ENCODE peak calls at places on chromosomes 6 and 20, in nine cellular contexts. M, S, Z, K, U, B, E, J and G are unnamed samples.

GRCh38 chr6:11462742-11463414 is 74.7 kb upstream of the TMEM170B start:
- DNase-seq in U (no peak), K (no peak), E (peak), S (no peak), J (no peak), B (peak), M (no peak), Z (no peak), G (no peak)

GRCh38 chr20:24164360-24164759 is 175.8 kb upstream of the GGTLC1 start:
- DNase-seq in K (no peak), M (no peak), Z (no peak), J (no peak), S (peak), B (peak), E (peak), U (no peak), G (no peak)

GRCh38 chr6:167399599-167399998 is 74.7 kb downstream of the TTLL2 start:
- DNase-seq in B (no peak), K (no peak), S (no peak), Z (no peak), U (no peak), J (no peak), M (no peak), E (no peak), G (peak)

GRCh38 chr6:14211596-14211961 is 94.0 kb downstream of the CD83 start:
- DNase-seq in S (peak), K (peak), J (peak), E (peak), B (peak), Z (peak), U (peak), M (no peak), G (peak)

GRCh38 chr20:40422665-40423064 is 266.4 kb downstream of the MAFB start:
- DNase-seq in E (no peak), K (no peak), J (no peak), S (no peak), M (no peak), Z (no peak), B (no peak), U (no peak), G (no peak)

GRCh38 chr6:124073021-124073420 is 269.4 kb downstream of the NKAIN2 start:
- DNase-seq in E (no peak), Z (no peak), K (no peak), J (no peak), B (no peak), U (no peak), S (peak), M (no peak), G (no peak)

GRCh38 chr6:25419879-25420278 is 140.7 kb downstream of the CARMIL1 start:
- DNase-seq in B (no peak), E (no peak), M (no peak), J (no peak), Z (no peak), U (no peak), K (no peak), S (no peak), G (no peak)

GRCh38 chr20:57202309-57202708 is 64.1 kb downstream of the BMP7 start:
- DNase-seq in J (no peak), M (no peak), S (no peak), K (no peak), Z (no peak), U (no peak), E (no peak), B (no peak), G (no peak)

GRCh38 chr6:2624177-2624576 is 126.5 kb downstream of the MYLK4 start:
- DNase-seq in E (no peak), J (no peak), Z (peak), U (no peak), K (no peak), S (no peak), B (no peak), M (no peak), G (no peak)

GRCh38 chr6:148650941-148651540 is 95.8 kb upstream of the UST start:
- DNase-seq in J (no peak), K (no peak), M (no peak), S (peak), U (no peak), B (no peak), E (peak), Z (no peak), G (no peak)

GRCh38 chr6:158222066-158222465 is 53.9 kb downstream of the GTF2H5 start:
- DNase-seq in U (no peak), S (no peak), J (no peak), K (no peak), M (no peak), E (no peak), Z (no peak), B (no peak), G (peak)

GRCh38 chr20:44247676-44248419 is 740 bp downstream of the GDAP1L1 start:
- DNase-seq in M (no peak), U (peak), K (no peak), Z (no peak), E (peak), S (peak), B (peak), J (peak), G (no peak)

GRCh38 chr20:21019831-21020655 is 86.1 kb downstream of the LINC00237 start:
- DNase-seq in J (no peak), M (no peak), K (no peak), B (no peak), E (no peak), S (no peak), U (no peak), Z (no peak), G (no peak)

GRCh38 chr6:118705799-118706481 is 54.5 kb upstream of the CEP85L start:
- DNase-seq in Z (no peak), K (no peak), B (peak), S (peak), E (peak), M (no peak), U (peak), J (no peak), G (no peak)

GRCh38 chr6:17429381-17430061 is 36.1 kb downstream of the CAP2 start:
- DNase-seq in S (no peak), E (no peak), M (peak), B (no peak), J (no peak), Z (no peak), U (no peak), K (no peak), G (no peak)

GRCh38 chr6:43927525-43928210 is 157.7 kb downstream of the VEGFA start:
- DNase-seq in K (no peak), M (no peak), B (peak), S (no peak), Z (peak), U (no peak), E (no peak), J (no peak), G (no peak)

GRCh38 chr20:36571564-36572504 is 1.6 kb upstream of the TGIF2 start:
- DNase-seq in E (no peak), K (no peak), B (no peak), J (no peak), U (no peak), M (no peak), S (no peak), Z (no peak), G (no peak)

GRCh38 chr6:30156262-30156599 is 4.8 kb downstream of the TRIM10 start:
- DNase-seq in K (no peak), B (peak), U (peak), Z (no peak), J (peak), E (peak), S (peak), M (no peak), G (peak)

GRCh38 chr20:21156266-21156665 is 30.4 kb downstream of the KIZ start:
- DNase-seq in E (peak), S (peak), B (peak), K (no peak), J (no peak), Z (no peak), M (peak), U (peak), G (no peak)

GRCh38 chr6:137698636-137699035 is 168.4 kb upstream of the TNFAIP3 start:
- DNase-seq in E (peak), K (no peak), M (no peak), Z (no peak), B (peak), S (no peak), U (no peak), J (peak), G (peak)

GRCh38 chr20:51412991-51413471 is 129.5 kb downstream of the NFATC2 start:
- DNase-seq in U (no peak), K (no peak), J (peak), S (no peak), M (no peak), Z (peak), B (no peak), E (peak), G (no peak)

GRCh38 chr6:165515963-165516624 is 146.9 kb downstream of the PDE10A start:
- DNase-seq in E (peak), S (peak), B (peak), Z (no peak), K (no peak), M (no peak), U (peak), J (no peak), G (no peak)

GRCh38 chr6:140912686-140913085 is 1220.0 kb upstream of the GJE1 start:
- DNase-seq in B (no peak), M (no peak), S (no peak), Z (no peak), K (no peak), U (no peak), E (no peak), J (no peak), G (no peak)

GRCh38 chr6:70108230-70108629 is 194.7 kb downstream of the COL9A1 start:
- DNase-seq in Z (no peak), K (no peak), B (peak), E (peak), J (no peak), S (peak), M (no peak), U (peak), G (no peak)
- TF ChIP-seq CTCF in Z (peak), K (peak), B (peak), E (peak), J (peak), S (peak), M (peak), U (peak), G (no peak)

DNA sequence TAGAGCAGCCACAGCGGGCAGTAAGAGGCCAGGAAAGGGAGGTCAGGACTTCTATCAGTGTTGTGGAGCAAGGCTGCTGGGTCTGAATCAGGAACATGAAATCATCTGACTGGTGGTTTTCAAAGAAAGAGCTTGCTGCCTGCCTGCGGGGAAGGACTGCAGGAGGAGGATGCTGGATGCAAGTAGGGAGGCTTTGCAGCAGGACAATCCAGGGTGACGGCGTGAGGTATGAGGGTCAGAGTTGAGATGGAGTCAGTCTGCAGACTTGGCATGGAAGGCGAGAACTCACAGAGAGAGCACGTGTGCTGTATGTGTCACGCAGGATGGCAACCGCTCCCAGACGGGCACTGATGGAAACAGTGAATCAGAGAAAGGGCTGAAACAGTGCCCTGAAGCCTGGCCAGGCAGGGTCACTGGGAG is 59.2 kb upstream of the CD93 start:
- DNase-seq in Z (peak), E (peak), M (no peak), J (no peak), U (peak), S (peak), K (no peak), B (peak), G (no peak)
- H3K4me3 ChIP-seq in Z (no peak), E (no peak), M (no peak), J (no peak), U (no peak), S (no peak), K (no peak), B (no peak), G (no peak)

DNA sequence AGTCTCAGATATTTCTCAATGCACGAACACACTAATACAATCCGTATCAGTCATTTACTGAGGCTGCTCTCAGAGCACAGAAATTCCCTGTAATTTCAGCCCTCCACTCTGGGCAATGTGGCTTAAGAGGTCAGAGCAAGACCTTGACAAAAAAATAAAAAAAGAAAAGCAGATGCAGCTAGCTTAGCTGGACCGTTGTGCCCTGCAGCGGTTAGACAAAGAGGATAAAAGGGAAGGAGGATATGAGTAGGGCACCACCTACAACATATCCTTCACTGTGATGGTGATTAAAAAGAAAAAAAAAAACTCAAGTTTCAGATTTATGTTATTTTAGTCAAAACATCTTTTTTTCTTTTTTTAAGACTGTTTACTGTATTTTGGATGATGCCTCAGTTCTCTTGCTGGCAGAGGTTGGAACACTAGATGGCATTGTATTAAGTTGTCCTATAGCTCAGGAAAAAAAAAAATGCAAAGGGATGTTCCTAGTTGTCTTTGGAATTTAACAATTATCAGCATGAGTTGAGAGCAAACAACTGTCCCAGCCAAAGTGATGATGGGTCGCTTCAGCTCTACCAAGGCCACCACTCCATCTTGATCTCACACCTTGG is 59.9 kb downstream of the ANKEF1 start:
- DNase-seq in K (no peak), B (peak), Z (no peak), S (peak), U (peak), E (no peak), M (no peak), J (no peak), G (no peak)
- TF ChIP-seq CTCF in K (no peak), B (peak), Z (no peak), S (peak), U (peak), E (peak), M (no peak), J (no peak), G (no peak)

GRCh38 chr6:36095497-36096391 is 34.6 kb upstream of the MAPK13 start:
- DNase-seq in K (no peak), U (no peak), J (no peak), E (no peak), M (no peak), S (no peak), Z (no peak), B (no peak), G (no peak)
- H3K4me3 ChIP-seq in K (no peak), U (no peak), J (no peak), E (no peak), M (no peak), S (no peak), Z (no peak), B (no peak), G (no peak)